ENCODE peak calls at places on chromosome 6, in six cellular contexts. One of them, this sample, is unnamed.

GRCh38 chr6:11824986-11825385 is 46.4 kb upstream of the ADTRP start:
- DNase-seq in mucosa of descending colon: no peak
- DNase-seq in left ventricle myocardium inferior: no peak
- DNase-seq in A549: no peak
- DNase-seq in thoracic aorta: no peak
- DNase-seq in psoas muscle: no peak
- DNase-seq in this sample: peak; percentile 34

GRCh38 chr6:167702241-167702827 is 124.4 kb upstream of the AFDN start:
- DNase-seq in mucosa of descending colon: no peak
- DNase-seq in left ventricle myocardium inferior: no peak
- DNase-seq in A549: no peak
- DNase-seq in thoracic aorta: no peak
- DNase-seq in psoas muscle: no peak
- DNase-seq in this sample: no peak

GRCh38 chr6:126091507-126091906 is 105.2 kb downstream of the TRMT11 start:
- DNase-seq in mucosa of descending colon: no peak
- DNase-seq in left ventricle myocardium inferior: no peak
- DNase-seq in A549: no peak
- DNase-seq in thoracic aorta: no peak
- DNase-seq in psoas muscle: no peak
- DNase-seq in this sample: no peak

GRCh38 chr6:130908188-130908587 is 81.0 kb downstream of the SMLR1 start:
- DNase-seq in mucosa of descending colon: no peak
- DNase-seq in left ventricle myocardium inferior: no peak
- DNase-seq in A549: no peak
- DNase-seq in thoracic aorta: no peak
- DNase-seq in psoas muscle: no peak
- DNase-seq in this sample: no peak

GRCh38 chr6:16836186-16836981 is 75.1 kb upstream of the ATXN1 start:
- DNase-seq in mucosa of descending colon: no peak
- DNase-seq in left ventricle myocardium inferior: no peak
- DNase-seq in A549: no peak
- DNase-seq in thoracic aorta: no peak
- DNase-seq in psoas muscle: no peak
- DNase-seq in this sample: no peak

GRCh38 chr6:7685276-7685675 is 40.6 kb upstream of the BMP6 start:
- DNase-seq in mucosa of descending colon: no peak
- DNase-seq in left ventricle myocardium inferior: no peak
- DNase-seq in A549: no peak
- DNase-seq in thoracic aorta: no peak
- DNase-seq in psoas muscle: no peak
- DNase-seq in this sample: no peak

GRCh38 chr6:17870302-17871168 is 116.9 kb downstream of the KIF13A start:
- DNase-seq in mucosa of descending colon: no peak
- DNase-seq in left ventricle myocardium inferior: no peak
- DNase-seq in A549: no peak
- DNase-seq in thoracic aorta: no peak
- DNase-seq in psoas muscle: no peak
- DNase-seq in this sample: peak; percentile 39

GRCh38 chr6:27805347-27805746 is 106.8 kb downstream of the OR2B2 start:
- DNase-seq in mucosa of descending colon: no peak
- DNase-seq in left ventricle myocardium inferior: no peak
- DNase-seq in A549: no peak
- DNase-seq in thoracic aorta: no peak
- DNase-seq in psoas muscle: no peak
- DNase-seq in this sample: no peak

GRCh38 chr6:142167071-142167470 is 20.0 kb downstream of the VTA1 start:
- DNase-seq in mucosa of descending colon: no peak
- DNase-seq in left ventricle myocardium inferior: no peak
- DNase-seq in A549: no peak
- DNase-seq in thoracic aorta: no peak
- DNase-seq in psoas muscle: no peak
- DNase-seq in this sample: no peak

GRCh38 chr6:56073315-56073714 is 174.1 kb downstream of the COL21A1 start:
- DNase-seq in mucosa of descending colon: no peak
- DNase-seq in left ventricle myocardium inferior: no peak
- DNase-seq in A549: no peak
- DNase-seq in thoracic aorta: peak; percentile 15
- DNase-seq in psoas muscle: no peak
- DNase-seq in this sample: peak; percentile 76

GRCh38 chr6:30684386-30685156 is 1.9 kb downstream of the PPP1R18 start:
- DNase-seq in mucosa of descending colon: peak; percentile 72
- DNase-seq in left ventricle myocardium inferior: peak; percentile 61
- DNase-seq in A549: no peak
- DNase-seq in thoracic aorta: no peak
- DNase-seq in psoas muscle: peak; percentile 77
- DNase-seq in this sample: peak; percentile 50

GRCh38 chr6:117531758-117532276 is 49.3 kb downstream of the DCBLD1 start:
- DNase-seq in mucosa of descending colon: no peak
- DNase-seq in left ventricle myocardium inferior: no peak
- DNase-seq in A549: no peak
- DNase-seq in thoracic aorta: no peak
- DNase-seq in psoas muscle: no peak
- DNase-seq in this sample: no peak

GRCh38 chr6:165831812-165832470 is 168.9 kb upstream of the PDE10A start:
- DNase-seq in mucosa of descending colon: no peak
- DNase-seq in left ventricle myocardium inferior: no peak
- DNase-seq in A549: no peak
- DNase-seq in thoracic aorta: no peak
- DNase-seq in psoas muscle: no peak
- DNase-seq in this sample: no peak

GRCh38 chr6:71457883-71458282 is 169.3 kb downstream of the OGFRL1 start:
- DNase-seq in mucosa of descending colon: no peak
- DNase-seq in left ventricle myocardium inferior: no peak
- DNase-seq in A549: no peak
- DNase-seq in thoracic aorta: no peak
- DNase-seq in psoas muscle: no peak
- DNase-seq in this sample: no peak

GRCh38 chr6:147201885-147202515 is 2.2 kb upstream of the STXBP5 start:
- DNase-seq in mucosa of descending colon: peak; percentile 34
- DNase-seq in left ventricle myocardium inferior: no peak
- DNase-seq in A549: peak; percentile 36
- DNase-seq in thoracic aorta: no peak
- DNase-seq in psoas muscle: no peak
- DNase-seq in this sample: peak; percentile 41

GRCh38 chr6:169961772-169962561 is 210.5 kb downstream of the ERMARD start:
- DNase-seq in mucosa of descending colon: no peak
- DNase-seq in left ventricle myocardium inferior: peak; percentile 37
- DNase-seq in A549: no peak
- DNase-seq in thoracic aorta: no peak
- DNase-seq in psoas muscle: no peak
- DNase-seq in this sample: no peak
- TF ChIP-seq CTCF in mucosa of descending colon: no peak
- TF ChIP-seq CTCF in left ventricle myocardium inferior: peak; percentile 74
- TF ChIP-seq CTCF in A549: no peak
- TF ChIP-seq CTCF in thoracic aorta: peak; percentile 49
- TF ChIP-seq CTCF in psoas muscle: peak; percentile 38
- TF ChIP-seq CTCF in this sample: no peak

GRCh38 chr6:136282906-136283305 is 6.7 kb downstream of the BCLAF1 start:
- DNase-seq in mucosa of descending colon: no peak
- DNase-seq in left ventricle myocardium inferior: no peak
- DNase-seq in A549: no peak
- DNase-seq in thoracic aorta: no peak
- DNase-seq in psoas muscle: no peak
- DNase-seq in this sample: no peak
- H3K4me3 ChIP-seq in mucosa of descending colon: no peak overlapping the region
- H3K4me3 ChIP-seq in left ventricle myocardium inferior: no peak overlapping the region
- H3K4me3 ChIP-seq in A549: no peak overlapping the region
- H3K4me3 ChIP-seq in thoracic aorta: no peak overlapping the region
- H3K4me3 ChIP-seq in psoas muscle: peak overlapping the region; percentile 46
- H3K4me3 ChIP-seq in this sample: no peak overlapping the region

GRCh38 chr6:29488874-29489273 is 1.1 kb upstream of the MAS1L start:
- DNase-seq in mucosa of descending colon: no peak
- DNase-seq in left ventricle myocardium inferior: no peak
- DNase-seq in A549: no peak
- DNase-seq in thoracic aorta: no peak
- DNase-seq in psoas muscle: no peak
- DNase-seq in this sample: no peak
- TF ChIP-seq CTCF in mucosa of descending colon: no peak
- TF ChIP-seq CTCF in left ventricle myocardium inferior: no peak
- TF ChIP-seq CTCF in A549: no peak
- TF ChIP-seq CTCF in thoracic aorta: no peak
- TF ChIP-seq CTCF in psoas muscle: no peak
- TF ChIP-seq CTCF in this sample: no peak

GRCh38 chr6:15342114-15342513 is 96.2 kb downstream of the JARID2 start:
- DNase-seq in mucosa of descending colon: no peak
- DNase-seq in left ventricle myocardium inferior: no peak
- DNase-seq in A549: no peak
- DNase-seq in thoracic aorta: no peak
- DNase-seq in psoas muscle: no peak
- DNase-seq in this sample: no peak
- H3K4me3 ChIP-seq in mucosa of descending colon: no peak overlapping the region
- H3K4me3 ChIP-seq in left ventricle myocardium inferior: no peak overlapping the region
- H3K4me3 ChIP-seq in A549: no peak overlapping the region
- H3K4me3 ChIP-seq in thoracic aorta: no peak overlapping the region
- H3K4me3 ChIP-seq in psoas muscle: no peak overlapping the region
- H3K4me3 ChIP-seq in this sample: no peak overlapping the region

GRCh38 chr6:119284861-119285521 is 64.6 kb downstream of the MAN1A1 start:
- DNase-seq in mucosa of descending colon: no peak
- DNase-seq in left ventricle myocardium inferior: no peak
- DNase-seq in A549: no peak
- DNase-seq in thoracic aorta: no peak
- DNase-seq in psoas muscle: no peak
- DNase-seq in this sample: no peak
- TF ChIP-seq CTCF in mucosa of descending colon: no peak
- TF ChIP-seq CTCF in left ventricle myocardium inferior: peak; percentile 11
- TF ChIP-seq CTCF in A549: no peak
- TF ChIP-seq CTCF in thoracic aorta: no peak
- TF ChIP-seq CTCF in psoas muscle: no peak
- TF ChIP-seq CTCF in this sample: peak; percentile 18

DNA sequence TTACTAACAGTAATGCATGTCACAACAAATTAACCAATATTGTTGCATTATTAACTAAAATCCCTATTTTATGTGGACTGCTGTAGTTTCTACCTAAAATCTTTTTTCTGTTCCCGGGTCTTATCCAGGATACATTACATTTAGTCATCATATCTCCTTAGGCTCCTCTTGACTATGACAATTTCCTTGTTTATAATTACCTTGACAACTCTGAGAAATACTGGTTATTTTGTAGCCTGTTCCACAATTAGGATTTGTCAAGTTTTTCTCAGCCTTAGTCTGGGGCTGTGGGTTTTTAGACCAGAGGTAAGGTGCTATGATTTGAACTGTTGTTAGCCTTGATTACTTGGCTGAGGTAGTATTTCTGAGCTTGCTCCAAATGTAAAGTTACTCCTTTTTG is 3.7 kb downstream of the FBXO5 start:
- DNase-seq in mucosa of descending colon: no peak
- DNase-seq in left ventricle myocardium inferior: no peak
- DNase-seq in A549: no peak
- DNase-seq in thoracic aorta: no peak
- DNase-seq in psoas muscle: no peak
- DNase-seq in this sample: no peak
- H3K4me3 ChIP-seq in mucosa of descending colon: no peak overlapping the region
- H3K4me3 ChIP-seq in left ventricle myocardium inferior: no peak overlapping the region
- H3K4me3 ChIP-seq in A549: no peak overlapping the region
- H3K4me3 ChIP-seq in thoracic aorta: no peak overlapping the region
- H3K4me3 ChIP-seq in psoas muscle: no peak overlapping the region
- H3K4me3 ChIP-seq in this sample: no peak overlapping the region

This sample was measured in fibroblast of pulmonary artery.